ENCODE peak calls at places on chromosomes 5 and 9, in six cellular contexts. C is IMR-90, Z is H9, O is mesenchymal stem cell, E is H1, G is trophoblast cell. K is an unnamed sample.

GRCh38 chr9:35758475-35759050 is 4.5 kb upstream of the MSMP start:
- DNase-seq in Z (no peak), C (no peak), O (no peak), G (no peak), E (no peak), K (no peak)

GRCh38 chr9:36787709-36788108 is 215.0 kb downstream of the MELK start:
- DNase-seq in O (no peak), C (no peak), G (no peak), E (no peak), Z (no peak), K (no peak)

GRCh38 chr5:170097934-170098333 is 7.8 kb upstream of the FOXI1 start:
- DNase-seq in C (no peak), G (no peak), O (no peak), Z (no peak), E (no peak), K (no peak)

GRCh38 chr5:37248387-37248969 is 698 bp downstream of the CPLANE1 start:
- DNase-seq in G (peak), Z (no peak), C (peak), O (no peak), E (no peak), K (no peak)

GRCh38 chr5:11941566-11941965 is 37.3 kb upstream of the CTNND2 start:
- DNase-seq in G (peak), E (no peak), C (no peak), Z (no peak), O (no peak), K (no peak)

GRCh38 chr5:133410335-133410828 is 202.0 kb downstream of the FSTL4 start:
- DNase-seq in Z (no peak), E (no peak), O (no peak), G (no peak), C (no peak), K (no peak)

GRCh38 chr9:82354260-82354659 is 365.7 kb downstream of the SPATA31D1 start:
- DNase-seq in O (no peak), E (no peak), G (no peak), C (peak), Z (no peak), K (no peak)

GRCh38 chr9:134007571-134007970 is 15.4 kb upstream of the VAV2 start:
- DNase-seq in C (no peak), G (no peak), O (no peak), E (no peak), Z (no peak), K (no peak)

GRCh38 chr9:136762915-136763648 is 1.2 kb downstream of the LCN15 start:
- DNase-seq in Z (peak), C (no peak), G (no peak), E (peak), O (peak), K (peak)

GRCh38 chr9:16501098-16501663 is 369.3 kb downstream of the BNC2 start:
- DNase-seq in O (no peak), G (peak), E (no peak), C (peak), Z (no peak), K (no peak)

GRCh38 chr5:117769877-117770276 is 1195.3 kb upstream of the SEMA6A start:
- DNase-seq in O (no peak), C (no peak), E (no peak), Z (no peak), G (no peak), K (no peak)

GRCh38 chr5:159210306-159210722 is 961 bp upstream of the RNF145 start:
- DNase-seq in E (no peak), G (no peak), C (no peak), O (no peak), Z (no peak), K (no peak)

GRCh38 chr5:96855041-96855872 is 21.0 kb upstream of the ERAP2 start:
- DNase-seq in G (no peak), C (peak), O (peak), Z (no peak), E (no peak), K (no peak)

GRCh38 chr5:69213513-69214215 is 21.0 kb upstream of the CDK7 start:
- DNase-seq in C (peak), G (peak), E (no peak), O (peak), Z (no peak), K (no peak)

GRCh38 chr5:95611396-95611795 is 8.5 kb upstream of the GPR150 start:
- DNase-seq in C (no peak), E (no peak), O (no peak), G (no peak), Z (no peak), K (no peak)

GRCh38 chr9:136512651-136513066 is 29.8 kb upstream of the SEC16A start:
- DNase-seq in G (no peak), Z (peak), O (no peak), E (no peak), C (no peak), K (no peak)

GRCh38 chr5:179343021-179343781 is 2.1 kb downstream of the ADAMTS2 start:
- DNase-seq in O (peak), C (no peak), G (no peak), Z (no peak), E (no peak), K (no peak)

GRCh38 chr9:132486706-132487350 is 76.8 kb downstream of the CFAP77 start:
- DNase-seq in E (no peak), Z (no peak), G (no peak), C (no peak), O (no peak), K (no peak)

GRCh38 chr5:86143837-86144236 is 473.9 kb upstream of the COX7C start:
- DNase-seq in E (no peak), Z (no peak), O (peak), C (no peak), G (no peak), K (no peak)

GRCh38 chr9:627571-627970 is 213.9 kb upstream of the DMRT1 start:
- DNase-seq in E (no peak), Z (no peak), O (no peak), C (peak), G (no peak), K (no peak)

GRCh38 chr5:176429972-176430371 is 13.6 kb upstream of the CLTB start:
- DNase-seq in Z (no peak), E (no peak), C (no peak), O (peak), G (no peak), K (no peak)

GRCh38 chr5:140239939-140240700 is 62.8 kb downstream of the PFDN1 start:
- DNase-seq in E (peak), O (peak), C (peak), G (peak), Z (peak), K (no peak)

GRCh38 chr9:132078369-132079356 is 1.0 kb downstream of the MED27 start:
- DNase-seq in Z (no peak), E (no peak), G (no peak), C (peak), O (peak), K (no peak)

GRCh38 chr5:69331528-69332445 is 814 bp downstream of the CCDC125 start:
- DNase-seq in E (no peak), G (peak), Z (no peak), C (no peak), O (no peak), K (no peak)

GRCh38 chr5:21774791-21775190 is 1078.4 kb downstream of the CDH12 start:
- DNase-seq in Z (no peak), O (no peak), E (no peak), C (peak), G (peak), K (no peak)

GRCh38 chr5:136133416-136134383 is 1.1 kb downstream of the SMAD5 start:
- DNase-seq in G (peak), Z (peak), C (peak), E (no peak), O (peak), K (peak)

GRCh38 chr5:130496215-130496614 is 592.0 kb downstream of the CHSY3 start:
- DNase-seq in O (no peak), G (no peak), E (no peak), C (no peak), Z (no peak), K (no peak)

GRCh38 chr9:129023036-129023907 is 4.9 kb downstream of the SH3GLB2 start:
- DNase-seq in Z (no peak), E (no peak), C (peak), G (peak), O (peak), K (no peak)

GRCh38 chr5:68225188-68225910 is 9.8 kb downstream of the PIK3R1 start:
- DNase-seq in G (peak), O (peak), C (peak), E (no peak), Z (no peak), K (no peak)

GRCh38 chr5:6291961-6292360 is 86.4 kb downstream of the MED10 start:
- DNase-seq in E (no peak), Z (peak), C (no peak), O (no peak), G (peak), K (no peak)

GRCh38 chr9:34492051-34492450 is 30.7 kb downstream of the ENHO start:
- DNase-seq in E (no peak), Z (no peak), O (no peak), G (no peak), C (no peak), K (no peak)

GRCh38 chr5:127216906-127217675 is 73.5 kb upstream of the MEGF10 start:
- DNase-seq in G (peak), E (no peak), C (no peak), Z (peak), O (no peak), K (no peak)

GRCh38 chr5:173001229-173001841 is 17.8 kb downstream of the ATP6V0E1 start:
- DNase-seq in E (no peak), O (no peak), G (no peak), C (no peak), Z (no peak), K (no peak)

GRCh38 chr9:127814619-127815511 is 12.2 kb downstream of the FPGS start:
- DNase-seq in E (no peak), G (no peak), Z (peak), C (no peak), O (no peak), K (no peak)

GRCh38 chr9:98532574-98532973 is 176.2 kb downstream of the GABBR2 start:
- DNase-seq in O (no peak), G (no peak), C (peak), Z (no peak), E (no peak), K (no peak)

GRCh38 chr5:80594810-80595209 is 24.7 kb upstream of the ANKRD34B start:
- DNase-seq in C (no peak), G (no peak), E (no peak), Z (no peak), O (no peak), K (no peak)

GRCh38 chr5:56323505-56323904 is 90.4 kb upstream of the ANKRD55 start:
- DNase-seq in G (peak), E (no peak), Z (no peak), O (peak), C (peak), K (no peak)

GRCh38 chr5:759111-759741 is 25.3 kb downstream of the ZDHHC11B start:
- DNase-seq in Z (peak), E (no peak), O (peak), C (no peak), G (peak), K (peak)

GRCh38 chr5:760363-761205 is 23.9 kb downstream of the ZDHHC11B start:
- DNase-seq in O (no peak), G (no peak), E (no peak), C (no peak), Z (peak), K (no peak)

GRCh38 chr5:759781-760362 is 24.7 kb downstream of the ZDHHC11B start:
- DNase-seq in Z (peak), E (no peak), O (no peak), G (no peak), C (no peak), K (no peak)

GRCh38 chr5:761854-762685 is 22.5 kb downstream of the ZDHHC11B start:
- DNase-seq in Z (peak), C (no peak), O (no peak), E (no peak), G (no peak), K (no peak)

GRCh38 chr5:761206-761771 is 23.2 kb downstream of the ZDHHC11B start:
- DNase-seq in O (no peak), Z (no peak), G (no peak), C (no peak), E (no peak), K (no peak)
- H4K91ac ChIP-seq in O (no peak), Z (no peak), G (no peak), C (no peak), E (no peak), K (no peak)

GRCh38 chr5:150505816-150506215 is 2.1 kb upstream of the NDST1 start:
- DNase-seq in Z (no peak), O (no peak), C (no peak), G (peak), E (no peak), K (no peak)

GRCh38 chr5:150507283-150508020 is 479 bp upstream of the NDST1 start:
- DNase-seq in Z (no peak), C (no peak), O (no peak), G (no peak), E (no peak), K (no peak)

GRCh38 chr5:150505041-150505511 is 2.9 kb upstream of the NDST1 start:
- DNase-seq in C (no peak), G (no peak), O (no peak), Z (no peak), E (no peak), K (no peak)

GRCh38 chr5:150508021-150508640 is at the start of gene NDST1:
- DNase-seq in C (no peak), G (no peak), E (no peak), Z (no peak), O (no peak), K (no peak)

GRCh38 chr5:150506571-150507282 is 1.2 kb upstream of the NDST1 start:
- DNase-seq in G (no peak), O (no peak), E (no peak), Z (no peak), C (no peak), K (no peak)
- H4K91ac ChIP-seq in G (peak), O (no peak), E (no peak), Z (no peak), C (no peak), K (no peak)

GRCh38 chr5:83069406-83069805 is 7.8 kb downstream of the TMEM167A start:
- DNase-seq in C (peak), O (no peak), E (no peak), Z (no peak), G (no peak), K (no peak)
- H4K91ac ChIP-seq in C (no peak), O (no peak), E (no peak), Z (no peak), G (no peak), K (no peak)

DNA sequence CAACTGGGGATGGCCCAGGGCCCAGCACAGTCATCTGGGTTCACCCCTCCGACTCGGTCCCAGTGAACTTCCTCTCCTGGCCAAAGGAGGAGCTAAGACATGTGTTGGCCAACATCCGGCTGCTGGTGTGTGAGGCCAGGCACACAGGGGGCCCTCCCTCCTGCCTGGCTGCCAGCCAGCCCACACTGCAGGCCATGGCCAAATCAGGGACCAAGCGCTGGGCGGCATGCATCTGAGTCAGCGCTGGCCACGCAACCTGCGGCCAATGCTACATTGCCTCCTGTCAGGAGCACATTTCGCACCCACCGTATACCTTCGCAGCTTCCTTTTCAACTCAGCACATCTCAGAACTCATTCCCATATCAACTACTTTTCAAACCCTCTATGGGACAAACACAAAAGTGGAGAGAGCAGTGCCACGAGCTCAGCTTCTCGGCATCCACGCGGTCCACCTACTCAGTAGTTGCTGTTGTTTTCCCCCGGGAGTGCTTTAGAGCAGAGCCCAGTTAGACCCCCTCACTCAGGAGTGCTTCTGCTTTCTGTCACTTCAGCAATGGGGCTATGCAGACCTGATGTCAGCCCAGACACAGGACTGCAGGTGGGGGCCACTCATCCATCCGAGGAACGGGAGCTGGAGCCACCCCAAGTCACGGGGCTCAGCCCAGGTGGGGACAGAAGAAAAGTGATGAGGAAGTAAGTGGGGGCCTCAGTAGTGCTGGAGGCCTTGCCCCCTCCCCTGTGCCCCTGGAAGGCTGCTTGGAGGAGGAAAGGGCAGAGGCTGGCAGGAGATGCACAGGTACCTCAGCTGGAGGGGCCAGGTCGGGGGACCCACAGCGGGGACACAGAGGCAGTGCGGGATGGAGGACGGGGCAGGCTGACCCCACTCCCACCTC is 13.9 kb downstream of the NINJ1 start:
- DNase-seq in G (peak), O (peak), E (no peak), Z (peak), C (peak), K (no peak)
- H4K91ac ChIP-seq in G (no peak), O (peak), E (peak), Z (no peak), C (peak), K (no peak)

GRCh38 chr9:4890929-4891328 is 94.1 kb upstream of the JAK2 start:
- DNase-seq in G (no peak), O (no peak), E (no peak), C (no peak), Z (no peak), K (no peak)
- H4K91ac ChIP-seq in G (no peak), O (no peak), E (no peak), C (no peak), Z (no peak), K (no peak)

GRCh38 chr5:65127181-65127901 is 354.4 kb downstream of the ADAMTS6 start:
- DNase-seq in Z (no peak), G (peak), C (peak), E (no peak), O (peak), K (no peak)
- H4K91ac ChIP-seq in Z (no peak), G (no peak), C (peak), E (no peak), O (no peak), K (no peak)

GRCh38 chr5:88841212-88841611 is 41.8 kb downstream of the MEF2C start:
- DNase-seq in O (no peak), Z (no peak), G (no peak), E (no peak), C (no peak), K (no peak)

GRCh38 chr5:88838500-88838899 is 44.5 kb downstream of the MEF2C start:
- DNase-seq in Z (no peak), O (no peak), E (no peak), C (no peak), G (no peak), K (no peak)

GRCh38 chr5:88842784-88843183 is 40.2 kb downstream of the MEF2C start:
- DNase-seq in Z (no peak), C (no peak), O (no peak), G (no peak), E (no peak), K (no peak)

GRCh38 chr5:88839238-88839637 is 43.7 kb downstream of the MEF2C start:
- DNase-seq in G (no peak), C (no peak), Z (no peak), E (no peak), O (no peak), K (no peak)

GRCh38 chr5:88840497-88840896 is 42.5 kb downstream of the MEF2C start:
- DNase-seq in E (no peak), O (no peak), C (no peak), G (no peak), Z (no peak), K (no peak)
- H4K91ac ChIP-seq in E (no peak), O (no peak), C (no peak), G (no peak), Z (no peak), K (no peak)

DNA sequence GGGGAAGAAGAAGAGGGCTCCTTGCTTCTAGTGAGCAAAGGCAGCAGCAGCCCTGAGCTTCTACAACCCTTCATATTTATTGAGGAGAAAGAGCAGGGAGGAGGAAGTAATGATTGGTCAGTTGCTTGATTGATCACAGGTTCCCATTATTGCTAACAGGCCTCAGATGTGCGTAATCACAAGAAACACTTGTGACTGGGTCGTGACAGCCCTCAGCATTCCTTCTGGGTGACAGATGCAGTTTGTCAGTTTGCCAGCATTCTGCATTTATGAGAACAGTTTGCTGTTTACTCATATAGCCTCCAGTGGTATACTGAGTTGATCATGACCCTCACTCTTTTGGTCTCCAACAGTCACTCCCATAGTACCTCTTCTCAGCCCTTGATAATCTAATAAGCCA is 111.5 kb upstream of the TNC start:
- DNase-seq in E (no peak), G (peak), O (peak), Z (no peak), C (no peak), K (no peak)
- H4K91ac ChIP-seq in E (no peak), G (no peak), O (no peak), Z (no peak), C (no peak), K (no peak)

DNA sequence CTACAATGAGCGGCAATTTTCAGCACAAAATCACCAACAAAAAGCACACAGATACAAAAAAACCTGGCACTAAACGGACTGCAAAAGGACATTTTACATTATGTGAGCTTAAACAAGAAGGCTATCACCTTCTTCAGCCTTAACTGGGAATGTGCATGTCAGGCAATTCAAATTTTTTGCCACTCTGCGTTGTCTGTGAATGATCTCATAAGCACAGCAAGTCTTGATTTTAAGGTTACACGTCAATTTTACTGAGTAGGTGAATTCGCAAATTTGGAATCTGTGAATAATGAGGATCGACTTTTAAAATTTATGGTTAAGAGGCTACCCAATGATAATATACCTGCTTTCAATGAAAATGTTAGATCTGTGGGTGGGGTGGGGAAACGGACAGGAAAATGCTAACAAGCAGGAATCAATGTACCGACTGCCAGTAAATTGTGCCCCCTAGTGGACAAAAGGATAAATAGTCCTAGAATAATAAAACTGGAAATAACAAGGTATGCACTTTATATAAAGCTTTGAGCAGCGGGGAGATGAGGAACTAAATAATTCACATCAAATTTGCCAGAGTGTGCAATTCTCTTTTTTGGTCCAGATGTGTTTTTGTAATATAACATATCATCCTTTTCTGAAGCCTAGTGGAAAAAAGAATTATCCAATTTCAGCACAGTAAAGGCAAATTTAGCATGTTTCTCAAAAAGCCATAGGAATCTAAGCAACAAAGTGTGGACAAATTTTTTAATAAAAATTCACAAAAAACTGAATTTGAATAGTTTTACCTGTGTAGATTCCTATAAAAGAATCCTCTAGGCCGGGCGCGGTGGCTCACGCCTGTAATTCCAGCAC is 20.5 kb downstream of the EQTN start:
- DNase-seq in G (peak), O (peak), E (no peak), C (peak), Z (no peak), K (peak)
- H4K91ac ChIP-seq in G (no peak), O (peak), E (no peak), C (peak), Z (no peak), K (no peak)

K was measured in neuronal stem cell.